ENCODE peak calls at places on chromosome 3, in eight cellular contexts. M, V, A, N, W, C, O and Z are unnamed samples.

GRCh38 chr3:137771401-137772230 is 7.5 kb downstream of the SOX14 start:
- DNase-seq in M (no peak), V (no peak), A (no peak), N (no peak), W (no peak), C (no peak), O (no peak), Z (no peak)

GRCh38 chr3:28667646-28668376 is 319.2 kb upstream of the AZI2 start:
- DNase-seq in M (peak; percentile 28), V (no peak), A (no peak), N (peak; percentile 51), W (peak; percentile 1), C (no peak), O (peak; percentile 46), Z (peak; percentile 60)

GRCh38 chr3:39937315-39937714 is 127.9 kb downstream of the MYRIP start:
- DNase-seq in M (no peak), V (no peak), A (no peak), N (no peak), W (no peak), C (no peak), O (no peak), Z (no peak)

GRCh38 chr3:153658151-153658550 is 463.0 kb upstream of the ARHGEF26 start:
- DNase-seq in M (no peak), V (no peak), A (no peak), N (no peak), W (no peak), C (no peak), O (no peak), Z (no peak)

GRCh38 chr3:52245322-52246263 is at the start of gene PPM1M:
- DNase-seq in M (peak; percentile 55), V (peak; percentile 74), A (peak; percentile 78), N (no peak), W (no peak), C (no peak), O (no peak), Z (peak; percentile 71)

GRCh38 chr3:177320765-177321247 is 123.5 kb upstream of the TBL1XR1 start:
- DNase-seq in M (no peak), V (peak; percentile 49), A (no peak), N (no peak), W (no peak), C (no peak), O (no peak), Z (no peak)

GRCh38 chr3:157807286-157807685 is 298.9 kb downstream of the SHOX2 start:
- DNase-seq in M (no peak), V (no peak), A (no peak), N (no peak), W (no peak), C (no peak), O (no peak), Z (no peak)

GRCh38 chr3:16064660-16065414 is 109.6 kb upstream of the GALNT15 start:
- DNase-seq in M (peak; percentile 90), V (no peak), A (peak; percentile 84), N (no peak), W (no peak), C (no peak), O (peak; percentile 75), Z (peak; percentile 74)

GRCh38 chr3:107588217-107588616 is 65.5 kb downstream of the BBX start:
- DNase-seq in M (no peak), V (no peak), A (no peak), N (no peak), W (no peak), C (no peak), O (no peak), Z (no peak)

GRCh38 chr3:124248471-124249028 is 256.6 kb upstream of the ROPN1 start:
- DNase-seq in M (peak; percentile 73), V (no peak), A (peak; percentile 81), N (no peak), W (no peak), C (no peak), O (no peak), Z (peak; percentile 64)

GRCh38 chr3:47799733-47800132 is 3.2 kb upstream of the DHX30 start:
- DNase-seq in M (no peak), V (no peak), A (no peak), N (no peak), W (no peak), C (no peak), O (no peak), Z (no peak)

GRCh38 chr3:172257638-172258400 is 190.4 kb downstream of the GHSR start:
- DNase-seq in M (no peak), V (no peak), A (no peak), N (no peak), W (no peak), C (no peak), O (no peak), Z (no peak)

GRCh38 chr3:139439278-139439677 is 37.0 kb downstream of the RBP2 start:
- DNase-seq in M (no peak), V (no peak), A (no peak), N (no peak), W (no peak), C (no peak), O (no peak), Z (no peak)

DNA sequence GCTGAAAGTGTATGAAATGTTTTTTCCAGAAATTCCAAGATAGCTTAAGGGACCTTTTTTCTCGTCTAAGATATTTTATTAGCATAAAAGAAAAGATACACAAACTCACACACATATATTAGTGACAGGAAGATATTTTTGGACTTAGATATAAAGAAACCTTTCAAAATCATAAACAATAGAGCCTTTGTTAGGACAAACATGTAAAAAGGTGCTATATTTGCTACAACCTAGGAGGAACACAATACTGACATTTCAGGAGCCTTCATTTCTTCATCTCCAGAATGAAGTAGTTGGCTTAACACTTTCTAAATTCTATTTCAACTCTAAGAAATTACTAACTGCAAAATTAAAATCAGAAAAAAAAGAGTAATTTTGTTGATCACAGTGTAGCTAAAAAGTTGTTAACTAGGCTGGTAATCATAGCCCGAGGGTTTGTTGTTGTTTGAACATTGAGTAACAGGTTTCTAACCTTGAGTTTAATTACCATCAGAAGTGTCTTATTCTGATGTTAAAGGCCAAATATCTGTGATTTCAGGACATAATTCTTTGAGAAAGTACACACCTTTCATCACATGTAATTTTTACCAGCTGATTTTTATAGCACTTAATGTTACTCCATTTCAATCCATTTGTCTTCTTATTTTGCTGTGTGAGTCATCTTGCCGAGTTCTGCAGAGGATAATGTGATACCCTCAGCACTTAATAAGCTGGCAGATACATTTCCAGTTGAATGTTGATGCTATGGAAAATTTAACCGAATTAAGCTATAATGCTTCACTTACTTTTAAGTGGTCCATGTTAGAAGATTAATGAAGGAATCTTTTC is 97.3 kb downstream of the MBNL1 start:
- DNase-seq in M (no peak), V (no peak), A (no peak), N (no peak), W (no peak), C (no peak), O (no peak), Z (no peak)
- H3K4me1 ChIP-seq in M (no peaks in the 10 kb centered on the region), V (peaks cover 24% of the 10 kb centered on the region), A (peaks cover 38% of the 10 kb centered on the region), N (peaks cover 25% of the 10 kb centered on the region), W (peaks cover 12% of the 10 kb centered on the region), C (no peaks in the 10 kb centered on the region), O (no peaks in the 10 kb centered on the region), Z (peaks cover 35% of the 10 kb centered on the region)

GRCh38 chr3:190065204-190065603 is 55.5 kb downstream of the P3H2 start:
- DNase-seq in M (no peak), V (no peak), A (no peak), N (no peak), W (no peak), C (no peak), O (no peak), Z (no peak)
- H3K27ac ChIP-seq in M (no peak overlapping the region), V (no peak overlapping the region), A (no peak overlapping the region), N (no peak overlapping the region), W (no peak overlapping the region), C (peak overlapping the region; percentile 51), O (no peak overlapping the region), Z (no peak overlapping the region)

GRCh38 chr3:37171144-37171543 is 3.2 kb downstream of the LRRFIP2 start:
- DNase-seq in M (no peak), V (no peak), A (peak; percentile 74), N (no peak), W (no peak), C (no peak), O (no peak), Z (peak; percentile 51)
- H3K4me3 ChIP-seq in M (no peak overlapping the region), V (no peak overlapping the region), A (no peak overlapping the region), N (no peak overlapping the region), W (peak overlapping the region; percentile 50), C (no peak overlapping the region), O (no peak overlapping the region), Z (no peak overlapping the region)

GRCh38 chr3:44961888-44962287 is 14.1 kb downstream of the ZDHHC3 start:
- DNase-seq in M (no peak), V (no peak), A (no peak), N (no peak), W (no peak), C (no peak), O (no peak), Z (no peak)

GRCh38 chr3:44962606-44963393 is 13.2 kb downstream of the ZDHHC3 start:
- DNase-seq in M (no peak), V (no peak), A (no peak), N (no peak), W (no peak), C (no peak), O (peak; percentile 32), Z (no peak)

GRCh38 chr3:44966795-44967278 is 9.1 kb downstream of the ZDHHC3 start:
- DNase-seq in M (no peak), V (no peak), A (no peak), N (peak; percentile 79), W (peak; percentile 71), C (no peak), O (no peak), Z (no peak)

GRCh38 chr3:44965165-44965564 is 10.8 kb downstream of the ZDHHC3 start:
- DNase-seq in M (no peak), V (no peak), A (no peak), N (no peak), W (no peak), C (no peak), O (no peak), Z (no peak)

GRCh38 chr3:44963571-44964325 is 12.2 kb downstream of the ZDHHC3 start:
- DNase-seq in M (no peak), V (no peak), A (no peak), N (no peak), W (no peak), C (no peak), O (no peak), Z (no peak)
- H3K4me1 ChIP-seq in M (no peaks in the 10 kb centered on the region), V (peaks cover 11% of the 10 kb centered on the region), A (no peaks in the 10 kb centered on the region), N (peaks cover 37% of the 10 kb centered on the region), W (peaks cover 63% of the 10 kb centered on the region), C (peaks cover 35% of the 10 kb centered on the region), O (peaks cover 7% of the 10 kb centered on the region), Z (peaks cover 44% of the 10 kb centered on the region)

DNA sequence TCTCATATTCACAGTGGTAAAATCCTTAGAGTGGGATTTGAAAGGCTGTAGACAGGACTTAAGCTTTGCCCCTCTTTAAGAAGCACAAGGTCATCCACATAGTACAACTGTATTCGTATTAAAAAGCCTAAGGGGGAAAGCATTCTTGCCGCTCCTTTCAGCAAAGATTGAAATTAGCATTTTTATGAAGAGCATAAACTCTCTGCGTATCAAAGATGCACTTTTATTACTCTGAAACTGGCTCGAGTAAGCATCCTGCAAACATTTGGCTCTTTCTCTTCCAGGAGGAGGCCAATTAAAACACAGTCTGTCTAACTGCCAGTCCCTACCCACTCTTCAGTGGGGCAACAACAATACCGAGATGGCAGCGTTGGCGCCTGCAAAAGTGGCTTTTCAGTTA is 192.5 kb upstream of the TPRG1 start:
- DNase-seq in M (no peak), V (no peak), A (no peak), N (no peak), W (no peak), C (no peak), O (no peak), Z (no peak)
- H3K27ac ChIP-seq in M (peak overlapping the region; percentile 78), V (no peak overlapping the region), A (peak overlapping the region; percentile 23), N (no peak overlapping the region), W (no peak overlapping the region), C (no peak overlapping the region), O (peak overlapping the region; percentile 69), Z (no peak overlapping the region)

GRCh38 chr3:45557471-45557870 is 37.1 kb upstream of the LIMD1 start:
- DNase-seq in M (no peak), V (no peak), A (no peak), N (no peak), W (no peak), C (no peak), O (no peak), Z (no peak)
- H3K4me3 ChIP-seq in M (no peak overlapping the region), V (no peak overlapping the region), A (no peak overlapping the region), N (no peak overlapping the region), W (no peak overlapping the region), C (no peak overlapping the region), O (no peak overlapping the region), Z (no peak overlapping the region)